ENCODE peak calls at places on chromosomes 12 and 14, in six cellular contexts. G is fibroblast of pulmonary artery; D is AG09309; O is fibroblast of the aortic adventitia; E is NCI-H2081 treated with DMSO at 0.1 percent for 48 hours; V is activated naive CD4-positive, alpha-beta T cell treated with anti-CD3 and anti-CD28 coated beads, Interleukin-2, amount 10 ng/mL, durations not matched to agents 7 days and 5 days. R is an unnamed sample.

GRCh38 chr12:19430988-19431387 is 8.3 kb upstream of the AEBP2 start:
- DNase-seq in G (peak), D (no peak), O (peak), E (no peak), V (no peak), R (no peak)

GRCh38 chr12:57896437-57897201 is 44.7 kb upstream of the ATP23 start:
- DNase-seq in G (peak), D (no peak), O (peak), E (no peak), V (peak), R (peak)

GRCh38 chr14:69152181-69152943 is 557 bp downstream of the DCAF5 start:
- DNase-seq in G (peak), D (no peak), O (peak), E (no peak), V (peak), R (peak)

GRCh38 chr14:60973070-60973469 is 7.8 kb downstream of the TRMT5 start:
- DNase-seq in G (no peak), D (no peak), O (no peak), E (no peak), V (no peak), R (no peak)

GRCh38 chr12:74526535-74526934 is 11.1 kb upstream of the ATXN7L3B start:
- DNase-seq in G (no peak), D (no peak), O (no peak), E (no peak), V (no peak), R (no peak)

GRCh38 chr12:115132145-115132544 is 448.2 kb upstream of the TBX3 start:
- DNase-seq in G (peak), D (peak), O (peak), E (no peak), V (no peak), R (no peak)

GRCh38 chr12:13288937-13289643 is 92.6 kb downstream of the EMP1 start:
- DNase-seq in G (no peak), D (no peak), O (no peak), E (no peak), V (no peak), R (no peak)

GRCh38 chr12:1424674-1425395 is 169.5 kb downstream of the FBXL14 start:
- DNase-seq in G (no peak), D (no peak), O (no peak), E (no peak), V (no peak), R (no peak)

GRCh38 chr12:1611775-1612174 is 17.3 kb upstream of the WNT5B start:
- DNase-seq in G (peak), D (peak), O (peak), E (no peak), V (no peak), R (no peak)

R was measured in endothelial cell.